ENCODE peak calls at places on chromosomes 16 and 17, in five cellular contexts. One of them, this sample, is unnamed.

GRCh38 chr16:11585460-11586374 is 1.0 kb downstream of the LITAF start:
- DNase-seq in gastrocnemius medialis: peak
- DNase-seq in esophagus squamous epithelium: no peak
- DNase-seq in heart left ventricle: no peak
- DNase-seq in body of pancreas: peak
- DNase-seq in this sample: no peak

GRCh38 chr17:16282522-16282921 is 65.5 kb downstream of the PIGL start:
- DNase-seq in esophagus squamous epithelium: no peak
- DNase-seq in heart left ventricle: no peak
- DNase-seq in gastrocnemius medialis: no peak
- DNase-seq in body of pancreas: no peak
- DNase-seq in this sample: no peak

GRCh38 chr16:86052926-86053325 is 154.0 kb downstream of the IRF8 start:
- DNase-seq in gastrocnemius medialis: no peak
- DNase-seq in body of pancreas: no peak
- DNase-seq in heart left ventricle: no peak
- DNase-seq in esophagus squamous epithelium: no peak
- DNase-seq in this sample: no peak

GRCh38 chr16:72971370-72971769 is 76.6 kb downstream of the ZFHX3 start:
- DNase-seq in esophagus squamous epithelium: no peak
- DNase-seq in body of pancreas: no peak
- DNase-seq in heart left ventricle: no peak
- DNase-seq in gastrocnemius medialis: no peak
- DNase-seq in this sample: no peak

GRCh38 chr16:54446639-54447038 is 160.1 kb upstream of the IRX3 start:
- DNase-seq in esophagus squamous epithelium: no peak
- DNase-seq in body of pancreas: no peak
- DNase-seq in gastrocnemius medialis: peak
- DNase-seq in heart left ventricle: peak
- DNase-seq in this sample: peak

GRCh38 chr17:20702692-20703091 is 123.2 kb downstream of the CDRT15L2 start:
- DNase-seq in heart left ventricle: no peak
- DNase-seq in gastrocnemius medialis: no peak
- DNase-seq in body of pancreas: no peak
- DNase-seq in esophagus squamous epithelium: no peak
- DNase-seq in this sample: peak

GRCh38 chr17:69460963-69461922 is 46.7 kb downstream of the MAP2K6 start:
- DNase-seq in heart left ventricle: no peak
- DNase-seq in body of pancreas: no peak
- DNase-seq in gastrocnemius medialis: peak
- DNase-seq in esophagus squamous epithelium: no peak
- DNase-seq in this sample: no peak

GRCh38 chr17:17445925-17446665 is 30.7 kb upstream of the MED9 start:
- DNase-seq in esophagus squamous epithelium: no peak
- DNase-seq in gastrocnemius medialis: peak
- DNase-seq in body of pancreas: peak
- DNase-seq in heart left ventricle: no peak
- DNase-seq in this sample: peak

GRCh38 chr16:11082108-11082859 is 137.9 kb downstream of the CLEC16A start:
- DNase-seq in body of pancreas: no peak
- DNase-seq in esophagus squamous epithelium: no peak
- DNase-seq in gastrocnemius medialis: no peak
- DNase-seq in heart left ventricle: no peak
- DNase-seq in this sample: no peak

GRCh38 chr17:6914711-6915110 is 81.1 kb upstream of the ALOX12 start:
- DNase-seq in gastrocnemius medialis: no peak
- DNase-seq in heart left ventricle: no peak
- DNase-seq in body of pancreas: no peak
- DNase-seq in esophagus squamous epithelium: no peak
- DNase-seq in this sample: no peak

GRCh38 chr17:79607941-79608728 is 2.7 kb downstream of the RBFOX3 start:
- DNase-seq in body of pancreas: peak
- DNase-seq in esophagus squamous epithelium: no peak
- DNase-seq in gastrocnemius medialis: no peak
- DNase-seq in heart left ventricle: no peak
- DNase-seq in this sample: no peak

GRCh38 chr17:56819431-56820145 is 14.1 kb downstream of the C17orf67 start:
- DNase-seq in gastrocnemius medialis: peak
- DNase-seq in esophagus squamous epithelium: no peak
- DNase-seq in body of pancreas: peak
- DNase-seq in heart left ventricle: peak
- DNase-seq in this sample: no peak

GRCh38 chr17:17985555-17985954 is 12.9 kb downstream of the DRC3 start:
- DNase-seq in body of pancreas: no peak
- DNase-seq in heart left ventricle: no peak
- DNase-seq in esophagus squamous epithelium: no peak
- DNase-seq in gastrocnemius medialis: no peak
- DNase-seq in this sample: no peak

GRCh38 chr16:85668676-85669424 is 19.9 kb downstream of the GINS2 start:
- DNase-seq in gastrocnemius medialis: no peak
- DNase-seq in body of pancreas: no peak
- DNase-seq in esophagus squamous epithelium: no peak
- DNase-seq in heart left ventricle: no peak
- DNase-seq in this sample: no peak

GRCh38 chr17:28041068-28041843 is 1.2 kb upstream of the NLK start:
- DNase-seq in gastrocnemius medialis: peak
- DNase-seq in body of pancreas: peak
- DNase-seq in heart left ventricle: peak
- DNase-seq in esophagus squamous epithelium: peak
- DNase-seq in this sample: peak

GRCh38 chr17:57599271-57600045 is 145.6 kb downstream of the CCDC182 start:
- DNase-seq in body of pancreas: no peak
- DNase-seq in gastrocnemius medialis: no peak
- DNase-seq in heart left ventricle: no peak
- DNase-seq in esophagus squamous epithelium: no peak
- DNase-seq in this sample: no peak

GRCh38 chr16:86012221-86012620 is 113.3 kb downstream of the IRF8 start:
- DNase-seq in esophagus squamous epithelium: no peak
- DNase-seq in gastrocnemius medialis: no peak
- DNase-seq in body of pancreas: no peak
- DNase-seq in heart left ventricle: no peak
- DNase-seq in this sample: no peak

GRCh38 chr17:37045271-37045946 is 96.7 kb downstream of the AATF start:
- DNase-seq in body of pancreas: no peak
- DNase-seq in heart left ventricle: no peak
- DNase-seq in gastrocnemius medialis: no peak
- DNase-seq in esophagus squamous epithelium: no peak
- DNase-seq in this sample: no peak

GRCh38 chr17:82465023-82465603 is 6.6 kb downstream of the NARF start:
- DNase-seq in body of pancreas: no peak
- DNase-seq in heart left ventricle: no peak
- DNase-seq in esophagus squamous epithelium: no peak
- DNase-seq in gastrocnemius medialis: no peak
- DNase-seq in this sample: no peak

GRCh38 chr17:83030432-83030831 is 49.0 kb upstream of the METRNL start:
- DNase-seq in heart left ventricle: no peak
- DNase-seq in esophagus squamous epithelium: no peak
- DNase-seq in body of pancreas: no peak
- DNase-seq in gastrocnemius medialis: no peak
- DNase-seq in this sample: no peak

GRCh38 chr17:6437956-6438355 is 3.0 kb upstream of the AIPL1 start:
- DNase-seq in heart left ventricle: no peak
- DNase-seq in body of pancreas: no peak
- DNase-seq in gastrocnemius medialis: no peak
- DNase-seq in esophagus squamous epithelium: no peak
- DNase-seq in this sample: no peak

GRCh38 chr16:86261379-86261778 is 248.9 kb upstream of the FOXF1 start:
- DNase-seq in esophagus squamous epithelium: no peak
- DNase-seq in body of pancreas: no peak
- DNase-seq in gastrocnemius medialis: no peak
- DNase-seq in heart left ventricle: no peak
- DNase-seq in this sample: no peak

GRCh38 chr17:49872776-49873377 is 25.0 kb upstream of the TAC4 start:
- DNase-seq in body of pancreas: no peak
- DNase-seq in esophagus squamous epithelium: no peak
- DNase-seq in heart left ventricle: no peak
- DNase-seq in gastrocnemius medialis: no peak
- DNase-seq in this sample: no peak

GRCh38 chr17:49873466-49873865 is 25.6 kb upstream of the TAC4 start:
- DNase-seq in heart left ventricle: no peak
- DNase-seq in esophagus squamous epithelium: no peak
- DNase-seq in gastrocnemius medialis: no peak
- DNase-seq in body of pancreas: no peak
- DNase-seq in this sample: no peak

GRCh38 chr17:49873926-49874325 is 26.1 kb upstream of the TAC4 start:
- DNase-seq in gastrocnemius medialis: no peak
- DNase-seq in body of pancreas: no peak
- DNase-seq in esophagus squamous epithelium: no peak
- DNase-seq in heart left ventricle: no peak
- DNase-seq in this sample: no peak

GRCh38 chr17:49875690-49876089 is 27.8 kb upstream of the TAC4 start:
- DNase-seq in gastrocnemius medialis: no peak
- DNase-seq in heart left ventricle: no peak
- DNase-seq in body of pancreas: no peak
- DNase-seq in esophagus squamous epithelium: no peak
- DNase-seq in this sample: no peak

GRCh38 chr17:49874911-49875310 is 27.0 kb upstream of the TAC4 start:
- DNase-seq in heart left ventricle: no peak
- DNase-seq in body of pancreas: no peak
- DNase-seq in esophagus squamous epithelium: no peak
- DNase-seq in gastrocnemius medialis: no peak
- DNase-seq in this sample: no peak
- TF ChIP-seq CTCF in heart left ventricle: no peak
- TF ChIP-seq CTCF in body of pancreas: no peak
- TF ChIP-seq CTCF in esophagus squamous epithelium: no peak
- TF ChIP-seq CTCF in gastrocnemius medialis: no peak
- TF ChIP-seq CTCF in this sample: no peak

GRCh38 chr16:69130461-69130860 is 1.9 kb downstream of the CHTF8 start:
- DNase-seq in body of pancreas: no peak
- DNase-seq in esophagus squamous epithelium: no peak
- DNase-seq in heart left ventricle: no peak
- DNase-seq in gastrocnemius medialis: no peak
- DNase-seq in this sample: no peak
- H3K4me3 ChIP-seq in body of pancreas: no peak
- H3K4me3 ChIP-seq in esophagus squamous epithelium: no peak
- H3K4me3 ChIP-seq in heart left ventricle: no peak
- H3K4me3 ChIP-seq in gastrocnemius medialis: no peak
- H3K4me3 ChIP-seq in this sample: no peak

DNA sequence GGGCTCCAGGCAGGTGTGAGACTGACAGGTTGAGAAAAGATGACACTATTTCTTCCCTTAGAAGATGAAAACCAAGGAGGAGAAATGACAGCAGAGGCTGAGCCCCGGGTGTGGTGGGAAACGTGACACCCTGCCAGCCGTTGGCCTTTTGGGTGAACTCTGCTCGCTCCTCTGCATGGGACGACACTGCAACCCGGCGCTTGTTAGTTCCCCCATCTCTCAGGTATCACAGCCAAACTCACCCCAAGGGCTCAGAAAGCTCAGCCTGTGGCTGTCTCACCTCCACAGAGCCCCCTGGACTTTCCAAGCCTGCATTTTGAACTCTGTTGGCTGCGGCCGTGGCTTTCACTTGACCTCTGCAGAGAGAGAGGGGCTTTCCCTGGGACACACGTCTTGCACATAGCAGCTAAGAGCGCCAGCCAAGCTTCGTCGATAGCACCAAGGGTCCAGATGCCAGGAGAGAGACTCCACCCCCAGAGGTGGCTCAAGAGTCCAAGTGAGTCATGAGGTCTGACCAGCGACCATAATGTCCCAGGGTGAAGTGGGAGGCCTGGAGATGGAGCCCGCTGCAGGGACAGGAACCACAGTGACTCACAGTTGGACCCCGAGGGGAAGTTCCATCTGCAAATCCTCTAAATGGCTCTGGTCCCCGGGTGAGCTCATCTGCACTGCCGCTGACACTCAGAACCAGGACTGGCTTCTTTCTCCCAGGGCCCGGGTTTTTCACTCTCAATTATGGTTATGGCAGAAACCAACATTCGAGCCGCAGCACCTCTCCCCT is 301.9 kb downstream of the SOX9 start:
- DNase-seq in gastrocnemius medialis: peak
- DNase-seq in body of pancreas: peak
- DNase-seq in heart left ventricle: peak
- DNase-seq in esophagus squamous epithelium: no peak
- DNase-seq in this sample: peak
- TF ChIP-seq POLR2A in gastrocnemius medialis: peak
- TF ChIP-seq POLR2A in body of pancreas: no peak
- TF ChIP-seq POLR2A in heart left ventricle: no peak
- TF ChIP-seq POLR2A in esophagus squamous epithelium: no peak
- TF ChIP-seq POLR2A in this sample: no peak

GRCh38 chr16:81214745-81215166 is 23.7 kb upstream of the BCO1 start:
- DNase-seq in heart left ventricle: no peak
- DNase-seq in body of pancreas: peak
- DNase-seq in gastrocnemius medialis: no peak
- DNase-seq in esophagus squamous epithelium: no peak
- DNase-seq in this sample: no peak
- TF ChIP-seq CTCF in heart left ventricle: no peak
- TF ChIP-seq CTCF in body of pancreas: no peak
- TF ChIP-seq CTCF in gastrocnemius medialis: no peak
- TF ChIP-seq CTCF in esophagus squamous epithelium: no peak
- TF ChIP-seq CTCF in this sample: no peak

This sample was measured in lower leg skin.